ENCODE peak calls at places on chromosomes 16 and 17, in four cellular contexts. W is cardiac muscle cell, D is fibroblast of lung, V is K562. I is an unnamed sample.

GRCh38 chr17:8176998-8177731 is 985 bp upstream of the TMEM107 start:
- DNase-seq in W (no peak), D (no peak), V (no peak), I (no peak)

GRCh38 chr16:66924527-66925321 is 611 bp downstream of the RRAD start:
- DNase-seq in W (peak; percentile 83), D (no peak), V (peak; percentile 92), I (no peak)

GRCh38 chr16:89691986-89692569 is 5.6 kb downstream of the CDK10 start:
- DNase-seq in W (no peak), D (no peak), V (no peak), I (no peak)

GRCh38 chr16:31181102-31181830 is 1.3 kb downstream of the FUS start:
- DNase-seq in W (no peak), D (peak; percentile 29), V (peak; percentile 37), I (no peak)

GRCh38 chr17:59172436-59173004 is 17.0 kb downstream of the PRR11 start:
- DNase-seq in W (no peak), D (no peak), V (no peak), I (no peak)

GRCh38 chr17:51118330-51119195 is 2.1 kb downstream of the SPAG9 start:
- DNase-seq in W (no peak), D (no peak), V (no peak), I (no peak)

GRCh38 chr17:58391302-58391984 is 25.9 kb downstream of the RNF43 start:
- DNase-seq in W (peak; percentile 89), D (peak; percentile 9), V (peak; percentile 44), I (no peak)

GRCh38 chr16:88292007-88292940 is 90.5 kb upstream of the ZNF469 start:
- DNase-seq in W (no peak), D (no peak), V (peak; percentile 2), I (no peak)

GRCh38 chr17:42296012-42296411 is 7.7 kb downstream of the STAT5A start:
- DNase-seq in W (no peak), D (no peak), V (no peak), I (no peak)

GRCh38 chr17:35708149-35708548 is 23.3 kb upstream of the RASL10B start:
- DNase-seq in W (no peak), D (no peak), V (no peak), I (no peak)

DNA sequence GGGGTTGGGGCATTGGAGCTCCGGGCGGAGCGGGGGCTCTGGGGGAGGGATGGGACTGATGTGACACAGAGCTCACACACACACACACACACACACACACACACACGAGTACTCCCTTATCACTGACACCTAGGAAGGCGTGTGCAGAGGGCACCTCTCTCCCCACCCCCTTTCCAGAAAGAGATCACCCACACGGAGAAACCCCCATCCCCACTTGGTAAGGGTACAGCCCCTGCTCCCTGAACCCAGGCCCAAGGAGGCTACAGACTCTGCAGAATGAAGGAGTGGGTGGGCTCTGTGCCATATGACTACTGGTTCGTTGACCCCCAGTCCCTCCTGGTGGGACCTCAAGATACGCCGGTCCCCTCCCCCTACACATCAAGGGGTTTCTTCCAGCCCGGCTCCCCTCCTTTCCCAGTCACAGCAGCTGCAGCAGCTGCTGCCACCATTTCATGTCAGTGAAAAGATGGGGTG is 8.7 kb upstream of the ARHGAP23 start:
- DNase-seq in W (no peak), D (no peak), V (no peak), I (no peak)
- H3K4me3 ChIP-seq in W (peak overlapping the region; percentile 42), D (no peak overlapping the region), V (no peak overlapping the region), I (no peak overlapping the region)

GRCh38 chr16:50601341-50601740 is 53.1 kb downstream of the NKD1 start:
- DNase-seq in W (no peak), D (no peak), V (no peak), I (no peak)

GRCh38 chr16:50603206-50604064 is 55.2 kb downstream of the NKD1 start:
- DNase-seq in W (no peak), D (peak; percentile 55), V (no peak), I (no peak)

GRCh38 chr16:50602126-50602525 is 53.9 kb downstream of the NKD1 start:
- DNase-seq in W (no peak), D (no peak), V (no peak), I (no peak)

GRCh38 chr16:50604065-50604418 is 55.8 kb downstream of the NKD1 start:
- DNase-seq in W (no peak), D (no peak), V (no peak), I (no peak)

DNA sequence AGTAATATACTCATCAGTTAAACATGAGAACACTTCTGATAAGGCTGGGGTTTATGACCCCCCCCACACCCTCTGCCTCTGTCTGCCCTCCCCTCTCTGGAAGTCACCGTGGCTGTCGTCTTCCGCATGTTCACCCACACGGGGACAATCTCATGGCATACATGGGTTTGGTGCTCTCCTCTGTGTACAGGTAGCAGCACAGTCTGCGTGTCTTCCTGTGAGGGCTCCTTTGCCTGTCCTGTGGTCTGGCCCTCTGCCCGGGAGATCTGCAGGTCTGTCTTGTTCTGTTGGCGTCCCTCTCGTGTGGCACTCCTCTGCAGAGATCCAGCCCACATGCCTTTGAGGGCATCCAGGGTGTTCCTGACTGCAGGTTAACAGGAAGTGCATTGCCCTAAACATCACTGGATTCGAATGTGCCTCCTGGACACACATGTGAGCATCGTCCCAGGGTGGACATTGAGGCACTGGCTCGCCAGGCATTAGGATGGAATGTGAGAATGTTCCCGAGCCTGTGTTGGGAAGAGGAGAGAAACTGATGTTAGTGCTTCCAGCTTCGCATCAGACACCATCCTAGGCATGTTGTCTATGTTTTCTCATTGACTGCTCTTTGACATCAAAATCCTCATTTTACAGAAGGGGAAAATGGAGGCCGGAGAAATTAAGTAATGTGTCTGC is 54.5 kb downstream of the NKD1 start:
- DNase-seq in W (no peak), D (no peak), V (no peak), I (peak; percentile 13)
- H3K4me1 ChIP-seq in W (peaks cover 20% of the 10 kb centered on the region), D (peaks cover 8% of the 10 kb centered on the region), V (no peaks in the 10 kb centered on the region), I (peaks cover 25% of the 10 kb centered on the region)

GRCh38 chr17:43755389-43755875 is 3.2 kb downstream of the SOST start:
- DNase-seq in W (peak; percentile 43), D (peak; percentile 9), V (no peak), I (no peak)
- H3K4me3 ChIP-seq in W (no peak overlapping the region), D (peak overlapping the region; percentile 35), V (no peak overlapping the region), I (no peak overlapping the region)

GRCh38 chr16:20906871-20907255 is 6.3 kb downstream of the LYRM1 start:
- DNase-seq in W (no peak), D (peak; percentile 70), V (no peak), I (no peak)
- H3K4me1 ChIP-seq in W (peaks cover 14% of the 10 kb centered on the region), D (peaks cover 59% of the 10 kb centered on the region), V (peaks cover 42% of the 10 kb centered on the region), I (peaks cover 20% of the 10 kb centered on the region)

DNA sequence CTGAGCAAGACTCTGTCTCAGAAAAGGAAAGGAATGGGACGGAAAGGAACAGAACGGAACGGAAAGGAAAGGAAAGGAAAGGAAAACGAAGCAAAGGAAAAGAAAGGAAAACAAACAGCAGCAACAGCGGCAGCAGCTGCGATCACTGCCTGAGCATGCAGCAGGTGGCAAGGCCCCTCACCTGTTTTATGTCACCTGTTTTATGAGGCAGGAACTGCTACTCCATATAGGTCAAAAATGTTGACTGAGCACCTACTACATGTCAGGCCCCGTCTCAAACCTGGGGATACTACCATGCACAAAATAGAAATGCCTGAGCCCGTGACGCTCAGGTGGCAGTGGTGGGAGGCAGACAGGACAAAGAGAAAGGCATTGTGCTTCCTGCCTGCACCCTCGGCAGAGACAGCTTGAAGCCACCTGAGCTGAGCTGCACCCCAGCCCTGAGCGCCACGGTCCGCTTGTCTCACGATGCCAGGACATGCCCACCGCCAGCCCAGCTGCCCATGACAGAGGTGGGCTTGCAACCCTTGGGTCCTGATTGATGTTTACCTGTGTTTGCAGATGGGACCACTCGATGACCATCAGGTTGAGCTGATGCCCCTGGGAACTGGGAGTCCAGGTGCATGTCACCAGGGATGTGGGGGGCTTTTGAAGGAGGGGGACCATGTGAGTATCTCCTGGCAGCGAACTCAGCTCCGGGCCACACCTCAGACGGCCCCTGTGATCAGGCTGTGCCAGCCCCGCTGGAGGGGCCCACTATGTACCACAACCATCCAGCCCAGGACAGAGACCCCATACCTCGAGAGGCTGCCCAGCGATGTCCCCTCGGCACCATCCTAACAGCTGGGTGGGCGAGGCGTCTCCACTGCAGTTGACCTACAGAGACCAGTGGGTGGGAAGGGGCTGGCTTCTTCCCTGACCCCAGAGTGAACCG is 77.4 kb downstream of the RMI2 start:
- DNase-seq in W (no peak), D (no peak), V (no peak), I (no peak)
- H3K4me3 ChIP-seq in W (no peak overlapping the region), D (no peak overlapping the region), V (no peak overlapping the region), I (no peak overlapping the region)

DNA sequence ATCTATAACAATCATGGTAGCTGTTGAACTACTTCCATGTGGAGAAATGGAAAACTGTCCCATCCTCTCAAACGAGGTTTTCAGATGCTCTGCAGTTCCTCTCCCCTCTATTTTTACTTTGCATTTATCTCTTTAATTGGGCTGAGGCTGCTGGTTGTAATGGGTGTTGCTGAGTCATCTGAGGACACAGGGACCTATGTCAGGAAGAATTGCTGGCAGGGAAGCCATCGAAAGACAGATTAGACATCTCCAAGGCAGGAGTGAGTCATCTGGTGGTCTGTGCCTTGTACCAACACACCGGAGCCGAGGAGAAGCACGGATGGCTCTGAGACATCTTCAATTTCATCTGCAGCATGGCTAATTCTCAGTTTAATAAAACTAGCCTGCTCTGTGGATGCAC is 394.5 kb downstream of the GRIN2A start:
- DNase-seq in W (no peak), D (no peak), V (peak; percentile 11), I (no peak)
- H3K4me1 ChIP-seq in W (peaks cover 7% of the 10 kb centered on the region), D (no peaks in the 10 kb centered on the region), V (no peaks in the 10 kb centered on the region), I (no peaks in the 10 kb centered on the region)

GRCh38 chr16:27314161-27314723 is 468 bp downstream of the IL4R start:
- DNase-seq in W (peak; percentile 31), D (peak; percentile 93), V (peak; percentile 26), I (peak; percentile 61)

GRCh38 chr16:27317320-27317719 is 3.5 kb downstream of the IL4R start:
- DNase-seq in W (no peak), D (no peak), V (no peak), I (no peak)

GRCh38 chr16:27316038-27316680 is 2.4 kb downstream of the IL4R start:
- DNase-seq in W (no peak), D (no peak), V (no peak), I (no peak)

GRCh38 chr16:27314986-27315332 is 1.2 kb downstream of the IL4R start:
- DNase-seq in W (no peak), D (no peak), V (no peak), I (no peak)

DNA sequence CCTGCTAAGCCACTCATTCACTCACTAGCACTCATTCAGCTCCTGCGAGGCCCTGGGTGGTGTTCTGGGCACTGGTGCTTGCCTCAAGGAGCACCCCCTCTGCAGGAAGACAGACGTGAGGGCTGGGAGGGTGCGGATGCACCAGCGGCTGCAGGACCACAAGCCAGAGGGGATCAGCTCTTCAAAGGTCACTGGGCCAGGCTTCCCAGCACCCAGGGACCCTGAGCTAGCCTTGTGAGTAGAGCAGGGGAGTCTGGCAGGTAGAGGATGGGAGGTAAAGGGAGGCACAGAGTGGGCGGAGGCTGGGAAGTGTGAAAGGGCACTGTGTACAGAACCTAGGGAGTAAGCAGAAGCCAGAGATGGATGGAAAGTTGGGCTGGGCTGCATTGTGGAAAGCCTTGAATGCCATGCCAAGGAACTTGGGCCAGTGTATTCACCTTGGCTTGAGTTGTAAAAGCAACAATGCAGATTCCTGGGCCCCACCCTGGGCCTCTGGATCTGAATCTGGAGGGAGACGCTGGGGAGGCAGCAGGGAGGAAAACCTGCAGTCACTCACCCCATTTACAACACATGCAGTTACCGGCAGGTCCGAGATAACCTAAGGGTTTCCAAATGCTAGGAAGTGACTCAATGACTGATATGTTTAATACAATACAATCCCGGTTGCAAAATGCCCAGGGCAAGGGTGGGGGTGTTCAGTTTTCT is 1.7 kb downstream of the IL4R start:
- DNase-seq in W (peak; percentile 38), D (peak; percentile 36), V (no peak), I (peak; percentile 19)
- H3K4me3 ChIP-seq in W (peak overlapping the region; percentile 86), D (peak overlapping the region; percentile 84), V (no peak overlapping the region), I (peak overlapping the region; percentile 57)